ENCODE peak calls at places on chromosomes 3 and 15, in nine cellular contexts. H is ureter; E is myocyte; S is progenitor cell of endocrine pancreas; Y is NCI-H146; W is AML-193; P is stimulated activated CD4-positive, alpha-beta T cell treated with anti-CD3 and anti-CD28 coated beads, Interleukin-1b, Interleukin-23, amount 100 ng/mL, for 24 hours; T is stimulated activated naive B cell treated with anti-CD40 and anti-IgM and Interleukin-4, amounts not matched to agents 10 μg/mL and 1 μg/mL and 100 μg/mL, for 72 hours; A is RWPE1. Z is an unnamed sample.

GRCh38 chr3:16741103-16741758 is 136.0 kb upstream of the DAZL start:
- DNase-seq in H (no peak), P (peak), A (no peak), Y (no peak), T (no peak), S (no peak), E (peak), W (no peak), Z (no peak)

GRCh38 chr3:76715426-76715825 is 324.5 kb upstream of the ROBO2 start:
- DNase-seq in Y (peak), H (no peak), S (no peak), A (no peak), T (no peak), W (no peak), E (no peak), P (no peak), Z (no peak)

GRCh38 chr15:20344601-20345400 is 196.8 kb downstream of the GOLGA6L6 start:
- DNase-seq in E (no peak), Y (no peak), P (no peak), S (no peak), A (no peak), W (no peak), H (peak), T (no peak), Z (no peak)

GRCh38 chr3:50490438-50490970 is 12.9 kb downstream of the CACNA2D2 start:
- DNase-seq in T (no peak), A (no peak), E (no peak), P (no peak), S (no peak), Y (no peak), W (no peak), H (no peak), Z (no peak)

GRCh38 chr3:128487538-128487812 is 5.5 kb downstream of the GATA2 start:
- DNase-seq in E (no peak), Y (no peak), H (no peak), S (no peak), T (no peak), W (no peak), P (no peak), A (no peak), Z (no peak)

GRCh38 chr15:90003736-90004135 is 2.6 kb downstream of the ZNF710 start:
- DNase-seq in W (no peak), S (no peak), Y (no peak), A (no peak), E (no peak), P (no peak), H (no peak), T (no peak), Z (no peak)

GRCh38 chr3:87260270-87260669 is 16.1 kb downstream of the POU1F1 start:
- DNase-seq in T (no peak), W (peak), H (no peak), P (peak), A (peak), Y (peak), S (peak), E (peak), Z (peak)

GRCh38 chr3:168828014-168828413 is 732.3 kb upstream of the GOLIM4 start:
- DNase-seq in S (no peak), W (no peak), T (no peak), E (no peak), P (no peak), A (no peak), Y (peak), H (no peak), Z (no peak)

GRCh38 chr3:14524920-14525660 is 15.1 kb downstream of the GRIP2 start:
- DNase-seq in S (no peak), Y (no peak), T (no peak), P (no peak), W (no peak), A (no peak), E (no peak), H (no peak), Z (no peak)

GRCh38 chr3:126989316-126990023 is 6.6 kb downstream of the PLXNA1 start:
- DNase-seq in Y (no peak), P (no peak), W (no peak), E (no peak), T (no peak), H (no peak), A (no peak), S (no peak), Z (no peak)

Z was measured in retina.